ENCODE peak calls at places on chromosomes 5 and 9, in six cellular contexts. V, C, Y, O, D and I are unnamed samples.

GRCh38 chr5:148615644-148616283 is 38.6 kb downstream of the HTR4 start:
- DNase-seq in V (peak; percentile 2), D (no peak), O (no peak), C (no peak), Y (no peak), I (peak; percentile 54)

GRCh38 chr5:72134226-72134625 is 27.0 kb downstream of the MAP1B start:
- DNase-seq in C (no peak), D (no peak), Y (no peak), V (no peak), O (no peak), I (peak; percentile 30)

GRCh38 chr9:34179528-34180138 is 790 bp downstream of the UBAP1 start:
- DNase-seq in D (peak; percentile 7), C (peak; percentile 51), O (no peak), V (peak; percentile 87), Y (no peak), I (peak; percentile 56)

GRCh38 chr9:36007309-36007708 is 29.4 kb upstream of the RECK start:
- DNase-seq in O (no peak), C (no peak), V (no peak), D (no peak), Y (no peak), I (no peak)

GRCh38 chr5:138960145-138960692 is 85.1 kb upstream of the LRRTM2 start:
- DNase-seq in Y (no peak), D (no peak), O (no peak), C (no peak), V (no peak), I (no peak)

GRCh38 chr9:115046199-115046598 is 71.8 kb downstream of the TNC start:
- DNase-seq in D (no peak), C (no peak), Y (no peak), V (no peak), O (no peak), I (no peak)

GRCh38 chr5:39446231-39446630 is 21.5 kb upstream of the DAB2 start:
- DNase-seq in C (no peak), O (no peak), D (no peak), Y (no peak), V (no peak), I (no peak)

GRCh38 chr9:132590318-132591182 is 8.1 kb downstream of the BARHL1 start:
- DNase-seq in D (no peak), V (no peak), O (no peak), C (no peak), Y (no peak), I (no peak)

GRCh38 chr5:180021900-180022299 is 49.7 kb downstream of the RNF130 start:
- DNase-seq in O (no peak), Y (no peak), V (no peak), C (no peak), D (no peak), I (no peak)

GRCh38 chr9:37010180-37010579 is 23.9 kb downstream of the PAX5 start:
- DNase-seq in V (no peak), D (no peak), O (no peak), Y (no peak), C (no peak), I (no peak)

GRCh38 chr5:1883120-1883924 is 597 bp upstream of the IRX4 start:
- DNase-seq in Y (no peak), O (no peak), C (no peak), D (no peak), V (no peak), I (no peak)

GRCh38 chr9:76203373-76203772 is 190.9 kb downstream of the RFK start:
- DNase-seq in O (no peak), Y (no peak), V (no peak), C (peak; percentile 67), D (peak; percentile 56), I (no peak)

GRCh38 chr9:114033397-114034103 is 44.5 kb downstream of the AMBP start:
- DNase-seq in C (no peak), Y (no peak), V (peak; percentile 27), D (peak; percentile 4), O (no peak), I (no peak)

GRCh38 chr5:181160144-181160754 is 12.9 kb downstream of the OR2V2 start:
- DNase-seq in V (peak; percentile 56), C (no peak), D (no peak), O (peak; percentile 86), Y (no peak), I (no peak)

GRCh38 chr5:173290477-173291131 is 37.6 kb downstream of the STC2 start:
- DNase-seq in D (no peak), C (no peak), V (peak; percentile 37), Y (no peak), O (no peak), I (no peak)

GRCh38 chr9:974993-975739 is 1.3 kb upstream of the DMRT3 start:
- DNase-seq in C (no peak), D (no peak), Y (no peak), O (no peak), V (no peak), I (no peak)

GRCh38 chr5:125093776-125094175 is 347.3 kb upstream of the ZNF608 start:
- DNase-seq in D (no peak), V (peak; percentile 52), O (no peak), Y (peak; percentile 27), C (no peak), I (peak; percentile 89)

GRCh38 chr9:76353280-76353679 is 40.9 kb downstream of the RFK start:
- DNase-seq in C (peak; percentile 59), V (no peak), D (no peak), O (no peak), Y (no peak), I (no peak)

GRCh38 chr9:21993893-21994525 is at the start of gene CDKN2A:
- DNase-seq in D (no peak), V (no peak), O (peak; percentile 41), C (peak; percentile 57), Y (no peak), I (peak; percentile 70)

GRCh38 chr5:29516224-29516623 is 1677.3 kb upstream of the CDH6 start:
- DNase-seq in Y (no peak), D (no peak), V (no peak), O (no peak), C (no peak), I (no peak)

GRCh38 chr9:129058965-129059795 is 21.7 kb upstream of the DOLPP1 start:
- DNase-seq in O (no peak), Y (no peak), C (peak; percentile 76), V (peak; percentile 24), D (no peak), I (no peak)

GRCh38 chr9:98491778-98492177 is 217.0 kb downstream of the GABBR2 start:
- DNase-seq in Y (no peak), V (peak; percentile 49), C (peak; percentile 49), O (no peak), D (no peak), I (no peak)

GRCh38 chr5:176183321-176184074 is 54.7 kb upstream of the SIMC1 start:
- DNase-seq in Y (no peak), D (no peak), O (no peak), C (no peak), V (no peak), I (no peak)

DNA sequence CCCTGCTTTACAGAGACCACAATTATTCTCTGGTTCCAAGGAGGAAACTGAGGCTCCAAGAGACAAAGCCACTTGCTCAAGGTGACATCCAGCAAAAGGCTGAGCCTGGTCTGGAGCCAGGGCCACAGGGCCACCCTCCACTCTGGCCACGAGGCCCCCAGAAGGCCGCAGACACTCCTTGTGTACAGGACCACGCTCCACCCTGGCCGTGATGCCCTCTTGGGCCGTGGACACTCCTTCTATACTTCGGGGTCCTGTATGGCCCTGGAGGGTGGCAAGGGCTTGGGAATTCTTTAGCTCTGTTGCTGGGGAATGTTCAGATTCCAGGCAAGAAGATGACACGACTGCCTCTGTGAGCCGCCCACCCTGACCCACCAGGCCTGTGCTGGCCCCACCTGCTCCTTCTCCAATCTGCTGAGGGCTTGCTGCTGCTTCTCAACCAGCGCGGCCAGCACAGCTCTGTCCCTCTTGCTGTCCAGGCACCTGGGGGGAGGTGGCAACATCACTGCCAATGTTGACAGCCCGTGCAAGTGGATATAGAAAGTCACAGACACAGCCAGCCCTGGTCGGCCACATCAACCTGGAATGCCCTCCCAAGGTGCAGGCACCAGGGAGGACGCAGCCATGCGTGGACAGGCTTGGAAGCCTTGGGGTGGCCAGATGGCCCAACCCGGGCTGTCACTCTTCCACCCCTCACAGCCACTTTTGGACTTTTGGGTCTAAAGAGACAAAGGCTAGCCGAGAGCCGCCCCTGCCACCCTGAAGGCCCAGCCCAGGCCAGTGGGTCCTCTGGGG is 20.1 kb upstream of the QSOX2 start:
- DNase-seq in Y (no peak), V (no peak), D (no peak), C (no peak), O (no peak), I (no peak)
- H3K4me1 ChIP-seq in Y (no peaks in the 10 kb centered on the region), V (no peaks in the 10 kb centered on the region), D (no peaks in the 10 kb centered on the region), C (no peaks in the 10 kb centered on the region), O (peaks cover 7% of the 10 kb centered on the region), I (no peaks in the 10 kb centered on the region)

DNA sequence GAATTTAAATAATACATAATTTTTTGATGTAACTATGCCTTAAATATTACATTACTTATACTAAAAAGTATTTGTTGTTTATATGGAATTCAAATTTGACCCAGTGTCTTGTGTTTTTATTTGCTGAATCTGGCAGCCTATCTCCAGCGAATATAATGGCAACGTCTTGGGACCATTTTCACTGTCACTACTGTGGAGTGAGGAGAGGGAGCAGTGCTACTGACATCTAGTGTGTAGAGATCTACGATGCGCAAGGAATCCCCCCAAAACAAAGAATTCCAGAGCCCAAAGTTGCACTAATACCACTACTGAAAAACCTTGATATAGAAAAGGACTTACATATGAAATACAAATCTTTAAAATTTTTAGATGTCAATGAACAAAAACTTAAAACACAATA is 314.4 kb downstream of the DRD1 start:
- DNase-seq in D (no peak), O (no peak), C (no peak), Y (no peak), V (no peak), I (no peak)
- H3K27me3 ChIP-seq in D (no peaks in the 10 kb centered on the region), O (no peaks in the 10 kb centered on the region), C (peaks cover 5% of the 10 kb centered on the region), Y (no peaks in the 10 kb centered on the region), V (no peaks in the 10 kb centered on the region), I (no peaks in the 10 kb centered on the region)

DNA sequence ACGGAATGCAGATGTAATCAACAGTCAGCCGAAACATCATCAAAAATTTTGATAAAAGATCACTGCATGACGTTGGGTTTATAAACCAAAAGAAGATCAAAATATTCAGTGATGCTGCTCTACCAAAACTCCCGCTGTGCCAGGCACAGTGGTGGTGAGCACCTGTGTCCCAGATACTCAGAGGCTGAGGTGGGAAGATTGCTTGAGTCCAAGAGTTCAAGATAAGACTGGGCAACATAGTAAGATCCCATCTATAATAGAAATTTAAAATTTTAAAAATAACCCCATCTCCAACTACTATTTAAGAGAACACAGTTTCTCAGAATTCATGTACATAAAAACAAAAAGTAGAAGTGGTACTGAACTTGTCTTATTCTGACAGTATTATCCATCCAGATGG is 3.8 kb downstream of the LMAN2 start:
- DNase-seq in O (no peak), D (no peak), V (no peak), C (no peak), Y (no peak), I (no peak)
- H3K4me1 ChIP-seq in O (peaks cover 40% of the 10 kb centered on the region), D (peaks cover 16% of the 10 kb centered on the region), V (peaks cover 9% of the 10 kb centered on the region), C (peaks cover 20% of the 10 kb centered on the region), Y (peaks cover 23% of the 10 kb centered on the region), I (no peaks in the 10 kb centered on the region)

DNA sequence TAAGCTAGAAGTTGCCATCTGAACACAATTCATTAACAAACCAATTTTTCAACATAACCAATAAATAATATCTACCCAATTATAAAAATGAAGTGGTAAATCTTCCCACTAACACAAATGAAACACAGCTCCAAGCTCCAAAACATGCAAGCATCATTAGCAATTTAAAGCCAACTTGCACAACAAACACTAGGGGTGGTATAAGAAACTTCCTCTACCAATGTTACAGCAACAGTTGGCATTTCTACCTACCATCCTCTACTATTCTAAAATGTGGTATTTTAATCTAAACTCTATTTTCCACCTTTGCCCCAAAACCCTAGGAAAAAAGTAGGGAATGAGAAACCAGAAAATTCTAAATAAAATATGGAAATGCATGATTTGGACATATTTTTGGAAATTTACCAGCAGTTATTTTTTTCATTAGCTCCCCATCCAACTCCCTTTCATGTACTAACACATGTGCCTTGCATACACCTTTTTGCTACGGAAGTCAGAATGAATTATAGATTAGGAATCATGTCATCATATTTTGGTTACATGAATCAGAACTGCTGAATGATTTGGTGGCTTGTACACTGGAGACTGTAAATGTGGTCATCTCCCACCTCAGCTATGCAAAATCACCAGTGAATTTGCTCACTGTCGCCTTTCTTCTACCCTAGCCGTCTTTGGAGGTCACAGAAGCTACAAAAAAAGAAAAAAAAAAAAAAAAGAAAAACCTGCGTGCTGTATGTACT is 4.1 kb downstream of the NR6A1 start:
- DNase-seq in D (no peak), V (no peak), O (no peak), Y (no peak), C (no peak), I (no peak)
- H3K27me3 ChIP-seq in D (no peaks in the 10 kb centered on the region), V (peaks cover 47% of the 10 kb centered on the region), O (peaks cover 53% of the 10 kb centered on the region), Y (no peaks in the 10 kb centered on the region), C (no peaks in the 10 kb centered on the region), I (peaks cover 52% of the 10 kb centered on the region)